ENCODE peak calls at places on chromosomes 11 and 22, in eight cellular contexts. One of them, this sample, is unnamed.

GRCh38 chr11:86570020-86570419 is 102.4 kb downstream of the ME3 start:
- DNase-seq in NCI-H82: peak; percentile 79
- DNase-seq in HT-29: no peak
- DNase-seq in sigmoid colon: no peak
- DNase-seq in pons: no peak
- DNase-seq in stimulated activated CD8-positive, alpha-beta memory T cell treated with anti-CD3 and anti-CD28 coated beads, Interleukin-12 subunit alpha, Interleukin-12 subunit beta, amount 100 ng/mL, for 1 hour: no peak
- DNase-seq in midbrain: no peak
- DNase-seq in choroid plexus epithelial cell: no peak
- DNase-seq in this sample: peak; percentile 62

GRCh38 chr22:46750861-46751260 is 11.6 kb upstream of the TBC1D22A start:
- DNase-seq in stimulated activated CD8-positive, alpha-beta memory T cell treated with anti-CD3 and anti-CD28 coated beads, Interleukin-12 subunit alpha, Interleukin-12 subunit beta, amount 100 ng/mL, for 1 hour: no peak
- DNase-seq in NCI-H82: no peak
- DNase-seq in midbrain: no peak
- DNase-seq in sigmoid colon: no peak
- DNase-seq in choroid plexus epithelial cell: no peak
- DNase-seq in pons: no peak
- DNase-seq in HT-29: peak; percentile 5
- DNase-seq in this sample: no peak

GRCh38 chr22:27892811-27893210 is 26.2 kb downstream of the PITPNB start:
- DNase-seq in pons: no peak
- DNase-seq in choroid plexus epithelial cell: no peak
- DNase-seq in midbrain: no peak
- DNase-seq in stimulated activated CD8-positive, alpha-beta memory T cell treated with anti-CD3 and anti-CD28 coated beads, Interleukin-12 subunit alpha, Interleukin-12 subunit beta, amount 100 ng/mL, for 1 hour: no peak
- DNase-seq in HT-29: no peak
- DNase-seq in NCI-H82: no peak
- DNase-seq in sigmoid colon: no peak
- DNase-seq in this sample: no peak

GRCh38 chr22:28900379-28900778 is 17.0 kb downstream of the ZNRF3 start:
- DNase-seq in stimulated activated CD8-positive, alpha-beta memory T cell treated with anti-CD3 and anti-CD28 coated beads, Interleukin-12 subunit alpha, Interleukin-12 subunit beta, amount 100 ng/mL, for 1 hour: no peak
- DNase-seq in choroid plexus epithelial cell: no peak
- DNase-seq in HT-29: no peak
- DNase-seq in sigmoid colon: peak; percentile 18
- DNase-seq in pons: no peak
- DNase-seq in NCI-H82: no peak
- DNase-seq in midbrain: no peak
- DNase-seq in this sample: no peak

GRCh38 chr11:9344046-9344680 is 29.8 kb upstream of the TMEM41B start:
- DNase-seq in stimulated activated CD8-positive, alpha-beta memory T cell treated with anti-CD3 and anti-CD28 coated beads, Interleukin-12 subunit alpha, Interleukin-12 subunit beta, amount 100 ng/mL, for 1 hour: no peak
- DNase-seq in midbrain: no peak
- DNase-seq in HT-29: no peak
- DNase-seq in sigmoid colon: no peak
- DNase-seq in choroid plexus epithelial cell: no peak
- DNase-seq in NCI-H82: peak; percentile 94
- DNase-seq in pons: no peak
- DNase-seq in this sample: no peak

GRCh38 chr22:31501738-31502137 is 5.4 kb downstream of the SFI1 start:
- DNase-seq in NCI-H82: no peak
- DNase-seq in choroid plexus epithelial cell: no peak
- DNase-seq in pons: no peak
- DNase-seq in stimulated activated CD8-positive, alpha-beta memory T cell treated with anti-CD3 and anti-CD28 coated beads, Interleukin-12 subunit alpha, Interleukin-12 subunit beta, amount 100 ng/mL, for 1 hour: no peak
- DNase-seq in sigmoid colon: no peak
- DNase-seq in midbrain: no peak
- DNase-seq in HT-29: no peak
- DNase-seq in this sample: no peak

GRCh38 chr11:3703383-3703782 is 32.2 kb upstream of the CHRNA10 start:
- DNase-seq in pons: no peak
- DNase-seq in midbrain: no peak
- DNase-seq in sigmoid colon: no peak
- DNase-seq in stimulated activated CD8-positive, alpha-beta memory T cell treated with anti-CD3 and anti-CD28 coated beads, Interleukin-12 subunit alpha, Interleukin-12 subunit beta, amount 100 ng/mL, for 1 hour: no peak
- DNase-seq in NCI-H82: no peak
- DNase-seq in choroid plexus epithelial cell: no peak
- DNase-seq in HT-29: no peak
- DNase-seq in this sample: no peak

GRCh38 chr11:117180020-117180419 is 1.5 kb downstream of the SIDT2 start:
- DNase-seq in midbrain: no peak
- DNase-seq in choroid plexus epithelial cell: peak; percentile 39
- DNase-seq in sigmoid colon: peak; percentile 62
- DNase-seq in stimulated activated CD8-positive, alpha-beta memory T cell treated with anti-CD3 and anti-CD28 coated beads, Interleukin-12 subunit alpha, Interleukin-12 subunit beta, amount 100 ng/mL, for 1 hour: no peak
- DNase-seq in NCI-H82: no peak
- DNase-seq in pons: peak; percentile 36
- DNase-seq in HT-29: no peak
- DNase-seq in this sample: no peak

GRCh38 chr22:24589518-24590030 is 3.3 kb downstream of the LRRC75B start:
- DNase-seq in pons: no peak
- DNase-seq in choroid plexus epithelial cell: no peak
- DNase-seq in NCI-H82: no peak
- DNase-seq in sigmoid colon: no peak
- DNase-seq in HT-29: no peak
- DNase-seq in stimulated activated CD8-positive, alpha-beta memory T cell treated with anti-CD3 and anti-CD28 coated beads, Interleukin-12 subunit alpha, Interleukin-12 subunit beta, amount 100 ng/mL, for 1 hour: no peak
- DNase-seq in midbrain: no peak
- DNase-seq in this sample: no peak

GRCh38 chr11:79440451-79441158 is at the start of gene TENM4:
- DNase-seq in sigmoid colon: peak; percentile 86
- DNase-seq in stimulated activated CD8-positive, alpha-beta memory T cell treated with anti-CD3 and anti-CD28 coated beads, Interleukin-12 subunit alpha, Interleukin-12 subunit beta, amount 100 ng/mL, for 1 hour: no peak
- DNase-seq in NCI-H82: peak; percentile 47
- DNase-seq in midbrain: peak; percentile 69
- DNase-seq in choroid plexus epithelial cell: peak; percentile 70
- DNase-seq in HT-29: no peak
- DNase-seq in pons: peak; percentile 78
- DNase-seq in this sample: peak; percentile 88

GRCh38 chr11:124899376-124900145 is 1.9 kb upstream of the ROBO4 start:
- DNase-seq in stimulated activated CD8-positive, alpha-beta memory T cell treated with anti-CD3 and anti-CD28 coated beads, Interleukin-12 subunit alpha, Interleukin-12 subunit beta, amount 100 ng/mL, for 1 hour: no peak
- DNase-seq in pons: no peak
- DNase-seq in NCI-H82: peak; percentile 76
- DNase-seq in choroid plexus epithelial cell: no peak
- DNase-seq in HT-29: no peak
- DNase-seq in sigmoid colon: no peak
- DNase-seq in midbrain: no peak
- DNase-seq in this sample: no peak

GRCh38 chr22:26360169-26360885 is 68.7 kb upstream of the ASPHD2 start:
- DNase-seq in pons: peak; percentile 75
- DNase-seq in choroid plexus epithelial cell: peak; percentile 84
- DNase-seq in HT-29: peak; percentile 82
- DNase-seq in midbrain: peak; percentile 73
- DNase-seq in NCI-H82: peak; percentile 88
- DNase-seq in stimulated activated CD8-positive, alpha-beta memory T cell treated with anti-CD3 and anti-CD28 coated beads, Interleukin-12 subunit alpha, Interleukin-12 subunit beta, amount 100 ng/mL, for 1 hour: peak; percentile 40
- DNase-seq in sigmoid colon: peak; percentile 73
- DNase-seq in this sample: peak; percentile 59

GRCh38 chr11:12598330-12599256 is 75.6 kb upstream of the TEAD1 start:
- DNase-seq in midbrain: no peak
- DNase-seq in choroid plexus epithelial cell: peak; percentile 75
- DNase-seq in sigmoid colon: no peak
- DNase-seq in NCI-H82: no peak
- DNase-seq in HT-29: no peak
- DNase-seq in stimulated activated CD8-positive, alpha-beta memory T cell treated with anti-CD3 and anti-CD28 coated beads, Interleukin-12 subunit alpha, Interleukin-12 subunit beta, amount 100 ng/mL, for 1 hour: no peak
- DNase-seq in pons: no peak
- DNase-seq in this sample: peak; percentile 52

GRCh38 chr22:49930596-49931412 is 12.4 kb downstream of the CRELD2 start:
- DNase-seq in stimulated activated CD8-positive, alpha-beta memory T cell treated with anti-CD3 and anti-CD28 coated beads, Interleukin-12 subunit alpha, Interleukin-12 subunit beta, amount 100 ng/mL, for 1 hour: no peak
- DNase-seq in pons: peak; percentile 94
- DNase-seq in NCI-H82: peak; percentile 63
- DNase-seq in midbrain: peak; percentile 77
- DNase-seq in sigmoid colon: no peak
- DNase-seq in choroid plexus epithelial cell: peak; percentile 51
- DNase-seq in HT-29: peak; percentile 86
- DNase-seq in this sample: peak; percentile 26

GRCh38 chr11:34860034-34860433 is 56.1 kb downstream of the APIP start:
- DNase-seq in sigmoid colon: no peak
- DNase-seq in stimulated activated CD8-positive, alpha-beta memory T cell treated with anti-CD3 and anti-CD28 coated beads, Interleukin-12 subunit alpha, Interleukin-12 subunit beta, amount 100 ng/mL, for 1 hour: no peak
- DNase-seq in choroid plexus epithelial cell: no peak
- DNase-seq in HT-29: no peak
- DNase-seq in midbrain: no peak
- DNase-seq in NCI-H82: peak; percentile 47
- DNase-seq in pons: no peak
- DNase-seq in this sample: no peak

GRCh38 chr11:64058494-64058893 is 22.8 kb downstream of the FLRT1 start:
- DNase-seq in pons: no peak
- DNase-seq in choroid plexus epithelial cell: no peak
- DNase-seq in sigmoid colon: peak; percentile 89
- DNase-seq in stimulated activated CD8-positive, alpha-beta memory T cell treated with anti-CD3 and anti-CD28 coated beads, Interleukin-12 subunit alpha, Interleukin-12 subunit beta, amount 100 ng/mL, for 1 hour: no peak
- DNase-seq in midbrain: no peak
- DNase-seq in HT-29: no peak
- DNase-seq in NCI-H82: no peak
- DNase-seq in this sample: no peak

GRCh38 chr22:17368727-17369552 is at the start of gene CECR2:
- DNase-seq in choroid plexus epithelial cell: peak; percentile 40
- DNase-seq in pons: peak; percentile 56
- DNase-seq in HT-29: no peak
- DNase-seq in NCI-H82: peak; percentile 85
- DNase-seq in stimulated activated CD8-positive, alpha-beta memory T cell treated with anti-CD3 and anti-CD28 coated beads, Interleukin-12 subunit alpha, Interleukin-12 subunit beta, amount 100 ng/mL, for 1 hour: no peak
- DNase-seq in midbrain: peak; percentile 71
- DNase-seq in sigmoid colon: peak; percentile 78
- DNase-seq in this sample: no peak

GRCh38 chr11:65530157-65530496 is 5.2 kb downstream of the SCYL1 start:
- DNase-seq in HT-29: no peak
- DNase-seq in choroid plexus epithelial cell: no peak
- DNase-seq in stimulated activated CD8-positive, alpha-beta memory T cell treated with anti-CD3 and anti-CD28 coated beads, Interleukin-12 subunit alpha, Interleukin-12 subunit beta, amount 100 ng/mL, for 1 hour: no peak
- DNase-seq in NCI-H82: peak; percentile 16
- DNase-seq in midbrain: no peak
- DNase-seq in pons: no peak
- DNase-seq in sigmoid colon: no peak
- DNase-seq in this sample: no peak

GRCh38 chr11:23727821-23728220 is 769.0 kb upstream of the LUZP2 start:
- DNase-seq in sigmoid colon: no peak
- DNase-seq in NCI-H82: peak; percentile 20
- DNase-seq in pons: no peak
- DNase-seq in midbrain: no peak
- DNase-seq in HT-29: peak; percentile 28
- DNase-seq in choroid plexus epithelial cell: peak; percentile 90
- DNase-seq in stimulated activated CD8-positive, alpha-beta memory T cell treated with anti-CD3 and anti-CD28 coated beads, Interleukin-12 subunit alpha, Interleukin-12 subunit beta, amount 100 ng/mL, for 1 hour: no peak
- DNase-seq in this sample: peak; percentile 16

GRCh38 chr11:11148104-11148509 is 204.9 kb downstream of the CSNK2A3 start:
- DNase-seq in midbrain: peak; percentile 41
- DNase-seq in HT-29: peak; percentile 24
- DNase-seq in stimulated activated CD8-positive, alpha-beta memory T cell treated with anti-CD3 and anti-CD28 coated beads, Interleukin-12 subunit alpha, Interleukin-12 subunit beta, amount 100 ng/mL, for 1 hour: no peak
- DNase-seq in sigmoid colon: peak; percentile 93
- DNase-seq in NCI-H82: peak; percentile 0
- DNase-seq in pons: peak; percentile 56
- DNase-seq in choroid plexus epithelial cell: peak; percentile 87
- DNase-seq in this sample: peak; percentile 75

GRCh38 chr11:114438303-114438702 is 964 bp upstream of the REXO2 start:
- DNase-seq in sigmoid colon: no peak
- DNase-seq in midbrain: no peak
- DNase-seq in stimulated activated CD8-positive, alpha-beta memory T cell treated with anti-CD3 and anti-CD28 coated beads, Interleukin-12 subunit alpha, Interleukin-12 subunit beta, amount 100 ng/mL, for 1 hour: no peak
- DNase-seq in choroid plexus epithelial cell: peak; percentile 42
- DNase-seq in HT-29: peak; percentile 8
- DNase-seq in pons: no peak
- DNase-seq in NCI-H82: no peak
- DNase-seq in this sample: no peak

GRCh38 chr22:38751422-38752346 is 4.1 kb downstream of the SUN2 start:
- DNase-seq in HT-29: no peak
- DNase-seq in sigmoid colon: no peak
- DNase-seq in choroid plexus epithelial cell: no peak
- DNase-seq in pons: peak; percentile 34
- DNase-seq in stimulated activated CD8-positive, alpha-beta memory T cell treated with anti-CD3 and anti-CD28 coated beads, Interleukin-12 subunit alpha, Interleukin-12 subunit beta, amount 100 ng/mL, for 1 hour: peak; percentile 56
- DNase-seq in midbrain: no peak
- DNase-seq in NCI-H82: no peak
- DNase-seq in this sample: no peak

GRCh38 chr11:95505927-95506426 is 275.0 kb upstream of the SESN3 start:
- DNase-seq in stimulated activated CD8-positive, alpha-beta memory T cell treated with anti-CD3 and anti-CD28 coated beads, Interleukin-12 subunit alpha, Interleukin-12 subunit beta, amount 100 ng/mL, for 1 hour: no peak
- DNase-seq in HT-29: no peak
- DNase-seq in pons: no peak
- DNase-seq in choroid plexus epithelial cell: peak; percentile 85
- DNase-seq in sigmoid colon: no peak
- DNase-seq in NCI-H82: no peak
- DNase-seq in midbrain: no peak
- DNase-seq in this sample: peak; percentile 89

GRCh38 chr11:95985174-95985808 is 61.4 kb upstream of the MTMR2 start:
- DNase-seq in NCI-H82: no peak
- DNase-seq in midbrain: no peak
- DNase-seq in HT-29: no peak
- DNase-seq in stimulated activated CD8-positive, alpha-beta memory T cell treated with anti-CD3 and anti-CD28 coated beads, Interleukin-12 subunit alpha, Interleukin-12 subunit beta, amount 100 ng/mL, for 1 hour: no peak
- DNase-seq in sigmoid colon: no peak
- DNase-seq in pons: no peak
- DNase-seq in choroid plexus epithelial cell: peak; percentile 50
- DNase-seq in this sample: peak; percentile 70

GRCh38 chr11:2802389-2803185 is 83.0 kb downstream of the CDKN1C start:
- DNase-seq in pons: no peak
- DNase-seq in midbrain: no peak
- DNase-seq in NCI-H82: no peak
- DNase-seq in stimulated activated CD8-positive, alpha-beta memory T cell treated with anti-CD3 and anti-CD28 coated beads, Interleukin-12 subunit alpha, Interleukin-12 subunit beta, amount 100 ng/mL, for 1 hour: no peak
- DNase-seq in sigmoid colon: peak; percentile 42
- DNase-seq in HT-29: no peak
- DNase-seq in choroid plexus epithelial cell: no peak
- DNase-seq in this sample: no peak

GRCh38 chr11:104001474-104001873 is 35.0 kb upstream of the DDI1 start:
- DNase-seq in midbrain: no peak
- DNase-seq in choroid plexus epithelial cell: peak; percentile 76
- DNase-seq in pons: no peak
- DNase-seq in NCI-H82: no peak
- DNase-seq in HT-29: no peak
- DNase-seq in stimulated activated CD8-positive, alpha-beta memory T cell treated with anti-CD3 and anti-CD28 coated beads, Interleukin-12 subunit alpha, Interleukin-12 subunit beta, amount 100 ng/mL, for 1 hour: no peak
- DNase-seq in sigmoid colon: no peak
- DNase-seq in this sample: peak; percentile 42

GRCh38 chr11:64759131-64759721 is 548 bp downstream of the PYGM start:
- DNase-seq in stimulated activated CD8-positive, alpha-beta memory T cell treated with anti-CD3 and anti-CD28 coated beads, Interleukin-12 subunit alpha, Interleukin-12 subunit beta, amount 100 ng/mL, for 1 hour: no peak
- DNase-seq in sigmoid colon: peak; percentile 75
- DNase-seq in choroid plexus epithelial cell: no peak
- DNase-seq in HT-29: no peak
- DNase-seq in NCI-H82: no peak
- DNase-seq in pons: no peak
- DNase-seq in midbrain: no peak
- DNase-seq in this sample: no peak

GRCh38 chr11:64810891-64811272 is 531 bp upstream of the MEN1 start:
- DNase-seq in HT-29: no peak
- DNase-seq in sigmoid colon: peak; percentile 65
- DNase-seq in choroid plexus epithelial cell: no peak
- DNase-seq in stimulated activated CD8-positive, alpha-beta memory T cell treated with anti-CD3 and anti-CD28 coated beads, Interleukin-12 subunit alpha, Interleukin-12 subunit beta, amount 100 ng/mL, for 1 hour: peak; percentile 15
- DNase-seq in pons: no peak
- DNase-seq in NCI-H82: peak; percentile 58
- DNase-seq in midbrain: no peak
- DNase-seq in this sample: no peak

GRCh38 chr22:33188316-33188715 is 130.1 kb upstream of the SYN3 start:
- DNase-seq in stimulated activated CD8-positive, alpha-beta memory T cell treated with anti-CD3 and anti-CD28 coated beads, Interleukin-12 subunit alpha, Interleukin-12 subunit beta, amount 100 ng/mL, for 1 hour: no peak
- DNase-seq in choroid plexus epithelial cell: no peak
- DNase-seq in midbrain: no peak
- DNase-seq in pons: no peak
- DNase-seq in HT-29: no peak
- DNase-seq in sigmoid colon: no peak
- DNase-seq in NCI-H82: no peak
- DNase-seq in this sample: no peak

GRCh38 chr22:35601743-35602633 is 15.1 kb downstream of the MB start:
- DNase-seq in NCI-H82: no peak
- DNase-seq in HT-29: peak; percentile 41
- DNase-seq in stimulated activated CD8-positive, alpha-beta memory T cell treated with anti-CD3 and anti-CD28 coated beads, Interleukin-12 subunit alpha, Interleukin-12 subunit beta, amount 100 ng/mL, for 1 hour: no peak
- DNase-seq in sigmoid colon: no peak
- DNase-seq in choroid plexus epithelial cell: peak; percentile 89
- DNase-seq in pons: no peak
- DNase-seq in midbrain: no peak
- DNase-seq in this sample: peak; percentile 91

GRCh38 chr11:92383430-92383829 is 158.8 kb downstream of the FAT3 start:
- DNase-seq in HT-29: no peak
- DNase-seq in sigmoid colon: no peak
- DNase-seq in stimulated activated CD8-positive, alpha-beta memory T cell treated with anti-CD3 and anti-CD28 coated beads, Interleukin-12 subunit alpha, Interleukin-12 subunit beta, amount 100 ng/mL, for 1 hour: no peak
- DNase-seq in NCI-H82: no peak
- DNase-seq in midbrain: no peak
- DNase-seq in choroid plexus epithelial cell: peak; percentile 16
- DNase-seq in pons: no peak
- DNase-seq in this sample: peak; percentile 12

GRCh38 chr11:78277314-78277994 is 88.7 kb downstream of the USP35 start:
- DNase-seq in choroid plexus epithelial cell: no peak
- DNase-seq in HT-29: peak; percentile 94
- DNase-seq in stimulated activated CD8-positive, alpha-beta memory T cell treated with anti-CD3 and anti-CD28 coated beads, Interleukin-12 subunit alpha, Interleukin-12 subunit beta, amount 100 ng/mL, for 1 hour: no peak
- DNase-seq in sigmoid colon: no peak
- DNase-seq in pons: no peak
- DNase-seq in NCI-H82: no peak
- DNase-seq in midbrain: no peak
- DNase-seq in this sample: no peak

GRCh38 chr11:11022126-11022730 is 164.4 kb upstream of the ZBED5 start:
- DNase-seq in midbrain: peak; percentile 21
- DNase-seq in NCI-H82: peak; percentile 15
- DNase-seq in stimulated activated CD8-positive, alpha-beta memory T cell treated with anti-CD3 and anti-CD28 coated beads, Interleukin-12 subunit alpha, Interleukin-12 subunit beta, amount 100 ng/mL, for 1 hour: peak; percentile 17
- DNase-seq in choroid plexus epithelial cell: peak; percentile 57
- DNase-seq in HT-29: peak; percentile 57
- DNase-seq in pons: peak; percentile 23
- DNase-seq in sigmoid colon: no peak
- DNase-seq in this sample: no peak

GRCh38 chr11:63845911-63846310 is 7.0 kb downstream of the MARK2 start:
- DNase-seq in HT-29: no peak
- DNase-seq in stimulated activated CD8-positive, alpha-beta memory T cell treated with anti-CD3 and anti-CD28 coated beads, Interleukin-12 subunit alpha, Interleukin-12 subunit beta, amount 100 ng/mL, for 1 hour: no peak
- DNase-seq in sigmoid colon: no peak
- DNase-seq in choroid plexus epithelial cell: no peak
- DNase-seq in pons: no peak
- DNase-seq in midbrain: no peak
- DNase-seq in NCI-H82: no peak
- DNase-seq in this sample: peak; percentile 89

This sample was measured in amniotic epithelial cell.